ENCODE peak calls at places on chromosomes 13 and 19, in five cellular contexts. U is breast epithelium, J is fibroblast of mammary gland, T is LNCaP clone FGC, P is dorsolateral prefrontal cortex. D is an unnamed sample.
A peak's percentile ranks its signal among the peaks of the same experiment; 100 is the strongest.

GRCh38 chr19:38455031-38455430 is 21.5 kb downstream of the RYR1 start:
- DNase-seq in U (no peak), J (peak; percentile 16), T (peak; percentile 1), P (no peak), D (peak; percentile 16)

GRCh38 chr13:105573134-105573533 is 962.3 kb downstream of the EFNB2 start:
- DNase-seq in U (no peak), J (no peak), T (no peak), P (no peak), D (no peak)

GRCh38 chr19:17234911-17235617 is 9.0 kb downstream of the OCEL1 start:
- DNase-seq in U (no peak), J (peak; percentile 48), T (no peak), P (no peak), D (peak; percentile 43)

GRCh38 chr19:55216461-55217198 is 7.3 kb upstream of the PTPRH start:
- DNase-seq in U (peak; percentile 70), J (peak; percentile 100), T (peak; percentile 93), P (peak; percentile 82), D (peak; percentile 100)

GRCh38 chr13:25764378-25764777 is 287.4 kb downstream of the SHISA2 start:
- DNase-seq in U (no peak), J (no peak), T (no peak), P (no peak), D (no peak)

GRCh38 chr19:49149652-49150105 is 5.5 kb downstream of the HRC start:
- DNase-seq in U (peak; percentile 68), J (peak; percentile 84), T (no peak), P (peak; percentile 62), D (peak; percentile 90)

GRCh38 chr13:102097708-102098107 is 304.1 kb downstream of the FGF14 start:
- DNase-seq in U (no peak), J (no peak), T (no peak), P (no peak), D (no peak)

GRCh38 chr13:106238690-106239089 is 296.8 kb downstream of the EFNB2 start:
- DNase-seq in U (no peak), J (no peak), T (no peak), P (no peak), D (no peak)

GRCh38 chr19:37803250-37803854 is 24.0 kb upstream of the ZNF573 start:
- DNase-seq in U (no peak), J (no peak), T (no peak), P (no peak), D (no peak)

GRCh38 chr19:29292146-29292545 is 79.2 kb upstream of the UQCRFS1 start:
- DNase-seq in U (no peak), J (no peak), T (no peak), P (no peak), D (no peak)

DNA sequence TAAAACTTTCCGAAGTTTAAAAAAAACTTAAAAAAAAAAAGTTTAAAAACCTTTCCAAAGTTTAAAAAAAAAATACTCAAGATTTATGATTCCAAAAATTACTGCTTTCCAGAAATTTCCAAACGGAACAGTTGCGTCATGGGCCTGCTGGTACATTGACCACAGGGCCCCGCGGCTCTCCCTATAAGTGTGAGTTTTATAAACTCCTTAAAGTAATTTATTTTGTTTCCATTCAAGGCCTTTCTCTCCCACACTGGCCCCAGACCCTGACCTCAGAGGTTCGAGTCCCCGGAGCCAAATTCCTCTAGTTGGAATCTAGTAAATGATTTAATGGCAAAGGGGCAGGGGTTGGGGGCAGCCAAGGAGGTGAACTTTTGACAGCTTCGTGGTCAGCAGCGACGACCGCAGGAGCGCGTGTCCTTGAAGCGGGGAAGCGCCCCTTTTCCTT is 97.5 kb downstream of the INSR start:
- DNase-seq in U (no peak), J (peak; percentile 52), T (no peak), P (no peak), D (peak; percentile 61)
- H3K4me3 ChIP-seq in U (peak overlapping the region; percentile 58), J (peak overlapping the region; percentile 56), T (peak overlapping the region; percentile 79), P (peak overlapping the region; percentile 85), D (peak overlapping the region; percentile 49)

DNA sequence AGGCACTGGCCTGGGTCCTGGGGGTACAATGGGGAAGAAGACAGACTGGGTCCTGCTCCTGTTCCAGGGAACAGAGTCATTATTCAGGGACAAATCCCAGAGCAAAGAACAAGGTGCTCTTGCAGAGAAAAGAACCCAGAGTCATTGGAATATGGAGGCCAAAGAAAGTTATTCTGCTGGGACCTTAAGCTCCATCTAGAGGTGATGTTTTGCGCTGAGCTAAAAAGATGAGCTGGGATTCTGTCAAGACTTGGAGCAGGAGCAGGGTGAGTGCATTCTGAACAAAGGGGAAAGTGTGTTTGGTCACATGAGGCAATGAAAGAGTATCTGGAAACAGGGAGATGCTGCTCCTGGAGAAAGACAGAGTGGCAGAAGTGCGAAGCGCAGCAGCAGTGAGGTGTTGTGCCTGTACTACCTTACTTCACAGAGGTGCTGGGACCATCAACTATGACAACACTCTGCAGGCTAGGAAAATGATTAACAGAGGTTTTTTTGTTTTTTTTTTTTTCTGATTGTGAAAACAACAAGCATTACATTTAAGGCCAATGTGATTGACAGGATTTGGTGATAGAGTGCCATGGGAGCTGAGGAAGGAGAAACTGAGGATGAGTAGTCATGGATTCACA is 95.3 kb upstream of the TNFSF11 start:
- DNase-seq in U (no peak), J (peak; percentile 53), T (no peak), P (no peak), D (peak; percentile 57)
- TF ChIP-seq CTCF in U (no peak), J (peak; percentile 57), T (peak; percentile 60), P (no peak), D (peak; percentile 70)

GRCh38 chr13:96816874-96817273 is 177.4 kb downstream of the OXGR1 start:
- DNase-seq in U (no peak), J (no peak), T (no peak), P (no peak), D (no peak)

GRCh38 chr13:96819375-96819774 is 174.9 kb downstream of the OXGR1 start:
- DNase-seq in U (no peak), J (peak; percentile 16), T (no peak), P (no peak), D (no peak)

GRCh38 chr13:96817336-96817941 is 176.8 kb downstream of the OXGR1 start:
- DNase-seq in U (no peak), J (peak; percentile 58), T (no peak), P (no peak), D (peak; percentile 55)

GRCh38 chr13:96821381-96821780 is 172.9 kb downstream of the OXGR1 start:
- DNase-seq in U (no peak), J (peak; percentile 84), T (no peak), P (no peak), D (peak; percentile 77)

GRCh38 chr13:96816261-96816660 is 178.0 kb downstream of the OXGR1 start:
- DNase-seq in U (no peak), J (peak; percentile 89), T (no peak), P (no peak), D (peak; percentile 72)
- H3K4me3 ChIP-seq in U (no peak overlapping the region), J (no peak overlapping the region), T (no peak overlapping the region), P (no peak overlapping the region), D (no peak overlapping the region)

GRCh38 chr19:56933014-56933705 is 92.6 kb upstream of the PEG3 start:
- DNase-seq in U (no peak), J (no peak), T (no peak), P (no peak), D (no peak)

GRCh38 chr19:56934438-56935090 is 94.0 kb upstream of the PEG3 start:
- DNase-seq in U (no peak), J (no peak), T (no peak), P (no peak), D (no peak)

GRCh38 chr19:56927294-56927693 is 86.8 kb upstream of the PEG3 start:
- DNase-seq in U (no peak), J (no peak), T (no peak), P (no peak), D (no peak)

GRCh38 chr19:56927791-56928207 is 87.3 kb upstream of the PEG3 start:
- DNase-seq in U (no peak), J (no peak), T (no peak), P (no peak), D (no peak)

GRCh38 chr19:56930647-56931592 is 90.4 kb upstream of the PEG3 start:
- DNase-seq in U (no peak), J (no peak), T (peak; percentile 99), P (no peak), D (no peak)
- TF ChIP-seq CTCF in U (no peak), J (no peak), T (no peak), P (no peak), D (no peak)

GRCh38 chr13:41462427-41462826 is 5.1 kb downstream of the RGCC start:
- DNase-seq in U (no peak), J (no peak), T (no peak), P (no peak), D (no peak)

GRCh38 chr13:41458939-41459753 is 1.8 kb downstream of the RGCC start:
- DNase-seq in U (no peak), J (peak; percentile 72), T (no peak), P (no peak), D (peak; percentile 55)

GRCh38 chr13:41459754-41460111 is 2.4 kb downstream of the RGCC start:
- DNase-seq in U (no peak), J (peak; percentile 11), T (no peak), P (no peak), D (no peak)

GRCh38 chr13:41461527-41462124 is 4.3 kb downstream of the RGCC start:
- DNase-seq in U (no peak), J (no peak), T (no peak), P (no peak), D (no peak)

DNA sequence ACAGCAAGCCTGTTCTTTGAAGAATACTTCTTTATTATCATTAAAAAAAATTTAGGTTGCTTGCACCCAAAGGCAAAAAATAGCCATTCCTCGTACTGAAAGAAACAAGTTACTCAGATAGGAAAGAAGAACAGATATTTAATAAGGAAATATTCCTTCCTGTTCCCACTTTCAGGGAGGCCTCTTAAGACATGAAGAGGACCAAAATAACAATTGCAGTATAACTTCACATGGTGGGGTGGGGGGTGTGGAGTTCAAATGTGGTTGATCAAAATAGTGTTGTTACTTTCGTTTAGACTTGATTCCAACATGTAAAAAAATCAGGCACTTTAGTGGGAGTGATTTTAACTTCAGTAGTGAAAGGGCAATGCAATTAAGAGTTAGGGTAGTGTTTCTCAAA is 3.6 kb downstream of the RGCC start:
- DNase-seq in U (no peak), J (no peak), T (no peak), P (no peak), D (no peak)
- H3K4me3 ChIP-seq in U (no peak overlapping the region), J (no peak overlapping the region), T (no peak overlapping the region), P (peak overlapping the region; percentile 84), D (no peak overlapping the region)

D was measured in fibroblast of the aortic adventitia.